ENCODE peak calls at places on chromosomes 5 and 9, in seven cellular contexts. L, Q, V, O, J, U and P are unnamed samples.
A peak's percentile ranks its signal among the peaks of the same experiment; 100 is the strongest.

GRCh38 chr9:35566417-35566816 is 38.6 kb upstream of the TESK1 start:
- DNase-seq in U (no peak), V (no peak), O (peak; percentile 24), Q (no peak), L (no peak), J (no peak), P (no peak)

GRCh38 chr9:16405421-16405820 is 465.0 kb downstream of the BNC2 start:
- DNase-seq in Q (no peak), J (no peak), O (no peak), U (no peak), L (no peak), V (no peak), P (no peak)

GRCh38 chr5:180804129-180804601 is 1.6 kb upstream of the MGAT1 start:
- DNase-seq in O (no peak), L (no peak), Q (no peak), U (no peak), V (no peak), J (no peak), P (no peak)

GRCh38 chr5:168891175-168891812 is 312.1 kb upstream of the PANK3 start:
- DNase-seq in V (no peak), J (no peak), U (no peak), L (no peak), O (no peak), Q (no peak), P (no peak)

GRCh38 chr9:131271506-131271931 is 4.8 kb downstream of the FAM78A start:
- DNase-seq in V (no peak), Q (no peak), L (no peak), O (no peak), J (no peak), U (peak; percentile 47), P (no peak)

GRCh38 chr5:72427488-72428437 is 79.4 kb downstream of the ZNF366 start:
- DNase-seq in V (no peak), Q (peak; percentile 74), J (no peak), L (no peak), U (no peak), O (peak; percentile 59), P (no peak)

GRCh38 chr9:21810881-21811280 is 8.4 kb downstream of the MTAP start:
- DNase-seq in L (peak; percentile 34), U (no peak), Q (no peak), J (no peak), V (no peak), O (no peak), P (no peak)

GRCh38 chr5:101288633-101289032 is 385.6 kb upstream of the ST8SIA4 start:
- DNase-seq in V (no peak), J (no peak), Q (no peak), L (no peak), O (no peak), U (no peak), P (no peak)

GRCh38 chr5:57432876-57433275 is 49.7 kb downstream of the ACTBL2 start:
- DNase-seq in V (no peak), L (no peak), U (no peak), Q (no peak), J (peak; percentile 42), O (no peak), P (no peak)

GRCh38 chr5:115096034-115096769 is 73.5 kb downstream of the TRIM36 start:
- DNase-seq in O (peak; percentile 11), Q (no peak), U (peak; percentile 5), L (no peak), J (no peak), V (no peak), P (no peak)

GRCh38 chr9:82532504-82532903 is 530.4 kb downstream of the RASEF start:
- DNase-seq in V (peak; percentile 26), J (peak; percentile 26), Q (no peak), U (no peak), O (peak; percentile 8), L (no peak), P (no peak)

GRCh38 chr9:22103650-22104575 is 94.8 kb upstream of the CDKN2B start:
- DNase-seq in U (no peak), J (peak; percentile 64), L (no peak), O (peak; percentile 86), V (no peak), Q (no peak), P (no peak)

GRCh38 chr9:37293664-37294524 is 128.6 kb upstream of the GRHPR start:
- DNase-seq in V (no peak), J (no peak), U (no peak), O (peak; percentile 40), L (no peak), Q (no peak), P (no peak)

GRCh38 chr9:130421802-130422276 is 22.9 kb upstream of the ASS1 start:
- DNase-seq in O (peak; percentile 88), Q (peak; percentile 85), J (no peak), V (no peak), U (no peak), L (no peak), P (peak; percentile 61)

GRCh38 chr9:26870292-26870691 is 22.3 kb downstream of the CAAP1 start:
- DNase-seq in Q (no peak), U (no peak), O (peak; percentile 38), L (no peak), V (no peak), J (no peak), P (no peak)

GRCh38 chr9:115362101-115362500 is 244.1 kb upstream of the TNC start:
- DNase-seq in O (no peak), Q (no peak), L (no peak), J (no peak), V (no peak), U (no peak), P (no peak)

GRCh38 chr9:113978954-113979712 is 99.0 kb downstream of the AMBP start:
- DNase-seq in V (no peak), J (no peak), O (peak; percentile 44), U (no peak), Q (no peak), L (no peak), P (no peak)

GRCh38 chr5:103327451-103327850 is 68.9 kb downstream of the MACIR start:
- DNase-seq in O (no peak), U (no peak), J (no peak), V (no peak), Q (no peak), L (no peak), P (no peak)

GRCh38 chr5:57784106-57784505 is 301.5 kb upstream of the ACTBL2 start:
- DNase-seq in O (peak; percentile 38), L (no peak), V (no peak), J (no peak), U (no peak), Q (no peak), P (no peak)

GRCh38 chr5:173234129-173234793 is 745 bp downstream of the NKX2-5 start:
- DNase-seq in L (peak; percentile 25), O (no peak), V (no peak), J (no peak), U (no peak), Q (no peak), P (no peak)

GRCh38 chr5:130978475-130978874 is 186.6 kb downstream of the HINT1 start:
- DNase-seq in O (no peak), J (no peak), L (no peak), V (no peak), U (no peak), Q (no peak), P (no peak)

GRCh38 chr9:13759624-13760023 is 480.1 kb upstream of the MPDZ start:
- DNase-seq in Q (no peak), U (no peak), J (no peak), L (no peak), O (no peak), V (no peak), P (no peak)

GRCh38 chr5:142561486-142562097 is 124.3 kb downstream of the FGF1 start:
- DNase-seq in J (no peak), L (no peak), V (no peak), U (no peak), O (no peak), Q (no peak), P (no peak)

GRCh38 chr9:132575811-132576210 is 6.6 kb upstream of the BARHL1 start:
- DNase-seq in V (no peak), J (no peak), U (no peak), L (no peak), Q (no peak), O (no peak), P (no peak)

GRCh38 chr5:154371687-154372086 is 74.1 kb upstream of the SAP30L start:
- DNase-seq in L (no peak), V (no peak), Q (no peak), J (no peak), O (peak; percentile 50), U (no peak), P (no peak)

GRCh38 chr5:101532430-101532829 is 629.3 kb upstream of the ST8SIA4 start:
- DNase-seq in L (no peak), J (no peak), U (no peak), Q (no peak), V (no peak), O (no peak), P (no peak)

GRCh38 chr5:67536892-67537291 is 340.3 kb upstream of the CD180 start:
- DNase-seq in Q (no peak), U (no peak), J (no peak), O (no peak), L (no peak), V (no peak), P (no peak)

GRCh38 chr5:95081500-95082355 is 203.2 kb downstream of the MCTP1 start:
- DNase-seq in Q (peak; percentile 26), J (peak; percentile 72), O (peak; percentile 78), U (no peak), V (peak; percentile 1), L (peak; percentile 29), P (no peak)

GRCh38 chr5:41835625-41836024 is 34.6 kb downstream of the OXCT1 start:
- DNase-seq in Q (peak; percentile 27), U (no peak), O (peak; percentile 90), V (no peak), J (no peak), L (peak; percentile 36), P (no peak)

GRCh38 chr9:82882133-82882532 is 180.8 kb downstream of the RASEF start:
- DNase-seq in U (no peak), L (no peak), O (peak; percentile 70), Q (no peak), V (no peak), J (no peak), P (no peak)

GRCh38 chr5:179406031-179406681 is 60.9 kb upstream of the ADAMTS2 start:
- DNase-seq in V (no peak), Q (no peak), J (no peak), O (no peak), U (no peak), L (no peak), P (no peak)

GRCh38 chr5:41636605-41637004 is 126.2 kb upstream of the PLCXD3 start:
- DNase-seq in L (no peak), J (peak; percentile 56), O (peak; percentile 13), U (no peak), V (no peak), Q (peak; percentile 44), P (peak; percentile 79)

GRCh38 chr5:124847907-124848306 is 101.5 kb upstream of the ZNF608 start:
- DNase-seq in Q (no peak), L (no peak), J (no peak), O (no peak), V (peak; percentile 52), U (no peak), P (peak; percentile 77)

GRCh38 chr9:137296214-137297059 is 5.6 kb downstream of the NRARP start:
- DNase-seq in J (peak; percentile 70), L (peak; percentile 82), Q (no peak), V (no peak), U (no peak), O (peak; percentile 34), P (no peak)